ENCODE peak calls at places on chromosomes 13 and 19, in ten cellular contexts. E, Q, G, P, F, J, O, D, L and Y are unnamed samples.

GRCh38 chr13:51726446-51727185 is 77.3 kb downstream of the DHRS12 start:
- DNase-seq in L (no peak), P (no peak), J (no peak), D (no peak), G (no peak), F (no peak), Q (peak), O (no peak), E (no peak), Y (no peak)

GRCh38 chr13:32284927-32285632 is 30.1 kb downstream of the ZAR1L start:
- DNase-seq in J (no peak), F (no peak), O (peak), Q (no peak), P (peak), G (no peak), D (no peak), L (no peak), E (no peak), Y (no peak)

GRCh38 chr19:18809149-18809978 is 18.3 kb upstream of the COMP start:
- DNase-seq in J (peak), D (no peak), P (no peak), G (no peak), F (no peak), O (no peak), Q (peak), E (no peak), L (no peak), Y (no peak)

GRCh38 chr19:54883228-54883627 is 9.2 kb downstream of the FCAR start:
- DNase-seq in Q (no peak), G (no peak), D (no peak), L (no peak), P (no peak), O (no peak), F (no peak), J (no peak), E (no peak), Y (no peak)

GRCh38 chr19:36030264-36031148 is 2.2 kb downstream of the CLIP3 start:
- DNase-seq in F (no peak), J (no peak), Q (no peak), D (no peak), E (no peak), L (no peak), P (no peak), O (no peak), G (no peak), Y (peak)

GRCh38 chr19:51422053-51422448 is 4.6 kb upstream of the SIGLEC10 start:
- DNase-seq in P (peak), O (peak), Q (peak), E (peak), G (peak), J (peak), D (peak), L (peak), F (peak), Y (peak)

GRCh38 chr13:65456150-65456912 is 1773.8 kb downstream of the PCDH9 start:
- DNase-seq in G (no peak), O (no peak), J (no peak), E (no peak), Q (no peak), F (no peak), P (no peak), D (no peak), L (no peak), Y (no peak)

GRCh38 chr19:55494172-55494761 is 6.0 kb downstream of the SSC5D start:
- DNase-seq in G (no peak), F (no peak), L (no peak), J (no peak), E (no peak), D (no peak), P (no peak), Q (no peak), O (peak), Y (no peak)

GRCh38 chr13:46615888-46616531 is 63.0 kb downstream of the LRCH1 start:
- DNase-seq in J (no peak), Q (no peak), D (no peak), E (no peak), L (no peak), O (no peak), G (no peak), F (no peak), P (no peak), Y (no peak)

GRCh38 chr19:31451686-31452325 is 102.6 kb upstream of the TSHZ3 start:
- DNase-seq in J (no peak), P (no peak), Q (no peak), D (no peak), G (no peak), F (no peak), E (no peak), L (no peak), O (no peak), Y (no peak)

GRCh38 chr13:67736646-67737420 is 506.7 kb upstream of the PCDH9 start:
- DNase-seq in P (peak), L (no peak), Q (peak), J (no peak), O (no peak), G (no peak), F (peak), E (no peak), D (no peak), Y (peak)

GRCh38 chr19:11414544-11414943 is 4.6 kb downstream of the RGL3 start:
- DNase-seq in G (no peak), L (no peak), E (no peak), D (no peak), F (no peak), Q (no peak), J (no peak), O (no peak), P (no peak), Y (no peak)

GRCh38 chr13:99196466-99197256 is 4.0 kb upstream of the UBAC2 start:
- DNase-seq in G (no peak), P (no peak), O (no peak), L (peak), F (no peak), J (no peak), D (no peak), E (no peak), Q (no peak), Y (no peak)

GRCh38 chr19:13013649-13014048 is 18.4 kb downstream of the NFIX start:
- DNase-seq in L (no peak), P (no peak), E (no peak), O (no peak), D (no peak), J (no peak), Q (no peak), F (no peak), G (no peak), Y (no peak)

GRCh38 chr19:14090509-14091085 is at the start of gene SAMD1:
- DNase-seq in P (peak), Q (peak), J (peak), D (peak), O (peak), E (peak), L (peak), G (peak), F (no peak), Y (peak)

GRCh38 chr13:78700121-78700910 is 41.4 kb upstream of the OBI1 start:
- DNase-seq in L (no peak), P (no peak), J (no peak), D (no peak), F (no peak), G (no peak), E (no peak), Q (no peak), O (no peak), Y (peak)

GRCh38 chr13:30804474-30804873 is 69.1 kb downstream of the ALOX5AP start:
- DNase-seq in P (no peak), L (no peak), E (no peak), G (no peak), J (no peak), F (no peak), Q (no peak), O (no peak), D (no peak), Y (peak)

GRCh38 chr13:100394005-100394695 is 194.4 kb downstream of the GGACT start:
- DNase-seq in G (no peak), D (no peak), E (no peak), O (peak), J (no peak), Q (peak), P (no peak), L (peak), F (no peak), Y (peak)

GRCh38 chr19:12090807-12091206 is 26.3 kb downstream of the ZNF844 start:
- DNase-seq in J (no peak), L (peak), G (peak), E (peak), Q (peak), P (peak), F (no peak), D (peak), O (peak), Y (peak)

GRCh38 chr19:15166700-15167099 is 34.1 kb downstream of the NOTCH3 start:
- DNase-seq in F (no peak), D (no peak), L (no peak), E (no peak), G (no peak), Q (no peak), P (no peak), O (no peak), J (no peak), Y (no peak)

GRCh38 chr19:53912653-53913052 is 3.6 kb downstream of the CACNG7 start:
- DNase-seq in F (no peak), Q (no peak), J (no peak), O (no peak), E (no peak), G (no peak), P (peak), L (no peak), D (no peak), Y (peak)

GRCh38 chr19:11881151-11881800 is 6.3 kb upstream of the ZNF69 start:
- DNase-seq in Q (no peak), O (peak), J (no peak), G (peak), L (peak), F (peak), P (peak), D (peak), E (peak), Y (peak)

GRCh38 chr19:33235269-33235995 is 9.8 kb upstream of the SLC7A10 start:
- DNase-seq in D (peak), G (peak), L (peak), Q (peak), P (peak), F (peak), E (peak), O (peak), J (peak), Y (peak)

GRCh38 chr19:37304190-37304883 is 66.6 kb upstream of the ZNF527 start:
- DNase-seq in L (no peak), G (peak), P (peak), D (no peak), F (no peak), Q (no peak), E (no peak), J (no peak), O (peak), Y (peak)

GRCh38 chr19:37691881-37692504 is 27.6 kb downstream of the ZNF607 start:
- DNase-seq in G (peak), L (peak), D (peak), E (peak), Q (peak), J (peak), F (peak), O (peak), P (peak), Y (peak)

GRCh38 chr19:12117203-12117970 is 22.8 kb downstream of the ZNF20 start:
- DNase-seq in Q (no peak), L (no peak), F (no peak), P (no peak), O (no peak), E (no peak), G (no peak), D (no peak), J (no peak), Y (no peak)

GRCh38 chr19:37329686-37330085 is 41.2 kb upstream of the ZNF527 start:
- DNase-seq in Q (no peak), F (no peak), J (no peak), L (no peak), P (peak), G (no peak), O (no peak), E (no peak), D (no peak), Y (peak)

GRCh38 chr13:77397636-77398035 is 70.7 kb upstream of the MYCBP2 start:
- DNase-seq in O (no peak), P (no peak), F (no peak), J (no peak), E (no peak), L (no peak), Q (no peak), D (no peak), G (no peak), Y (no peak)

GRCh38 chr13:113356594-113356993 is 7.3 kb downstream of the GRTP1 start:
- DNase-seq in J (no peak), D (no peak), P (no peak), Q (no peak), G (no peak), F (no peak), L (no peak), O (no peak), E (no peak), Y (no peak)

GRCh38 chr13:93963266-93964131 is 516.0 kb downstream of the DCT start:
- DNase-seq in F (no peak), G (no peak), L (no peak), D (no peak), P (no peak), J (no peak), Q (no peak), E (no peak), O (no peak), Y (no peak)

GRCh38 chr13:40660270-40660669 is 6.2 kb downstream of the FOXO1 start:
- DNase-seq in Q (no peak), E (no peak), D (no peak), P (no peak), L (no peak), O (no peak), J (no peak), F (no peak), G (no peak), Y (no peak)

GRCh38 chr13:26425439-26426358 is 131.8 kb upstream of the WASF3 start:
- DNase-seq in Q (peak), E (no peak), O (peak), P (no peak), J (no peak), F (no peak), G (no peak), L (no peak), D (no peak), Y (no peak)

GRCh38 chr13:108961542-108962125 is 332.2 kb downstream of the MYO16 start:
- DNase-seq in Q (no peak), F (no peak), P (peak), J (no peak), D (no peak), L (peak), O (no peak), E (no peak), G (no peak), Y (peak)

GRCh38 chr13:79589605-79590511 is 108.9 kb downstream of the NDFIP2 start:
- DNase-seq in L (no peak), O (no peak), Q (no peak), G (no peak), P (no peak), F (no peak), E (no peak), J (no peak), D (no peak), Y (no peak)

GRCh38 chr13:43905435-43906031 is 25.8 kb downstream of the LACC1 start:
- DNase-seq in G (no peak), L (peak), D (no peak), Q (peak), E (no peak), F (no peak), O (peak), P (peak), J (no peak), Y (peak)

GRCh38 chr13:113855012-113855921 is 8.6 kb downstream of the GAS6 start:
- DNase-seq in J (no peak), L (no peak), P (no peak), D (no peak), G (peak), E (no peak), F (no peak), O (peak), Q (no peak), Y (no peak)

GRCh38 chr13:113275387-113275786 is 21.7 kb upstream of the LAMP1 start:
- DNase-seq in E (peak), L (peak), J (no peak), P (peak), D (no peak), Q (peak), O (no peak), F (no peak), G (no peak), Y (peak)

GRCh38 chr19:4144666-4145261 is 8.7 kb upstream of the CREB3L3 start:
- DNase-seq in L (no peak), Q (no peak), O (no peak), J (no peak), F (no peak), E (no peak), D (no peak), G (no peak), P (no peak), Y (peak)

GRCh38 chr19:4140237-4140711 is 13.2 kb upstream of the CREB3L3 start:
- DNase-seq in E (no peak), Q (peak), P (peak), G (peak), O (no peak), L (peak), J (no peak), F (peak), D (no peak), Y (peak)

GRCh38 chr19:4136680-4137088 is 12.8 kb upstream of the MAP2K2 start:
- DNase-seq in F (no peak), P (no peak), D (no peak), Q (no peak), L (no peak), G (no peak), J (no peak), O (no peak), E (no peak), Y (no peak)

GRCh38 chr19:4138445-4138844 is 14.5 kb upstream of the MAP2K2 start:
- DNase-seq in G (no peak), J (no peak), L (no peak), O (no peak), E (no peak), D (no peak), P (no peak), F (no peak), Q (no peak), Y (no peak)

DNA sequence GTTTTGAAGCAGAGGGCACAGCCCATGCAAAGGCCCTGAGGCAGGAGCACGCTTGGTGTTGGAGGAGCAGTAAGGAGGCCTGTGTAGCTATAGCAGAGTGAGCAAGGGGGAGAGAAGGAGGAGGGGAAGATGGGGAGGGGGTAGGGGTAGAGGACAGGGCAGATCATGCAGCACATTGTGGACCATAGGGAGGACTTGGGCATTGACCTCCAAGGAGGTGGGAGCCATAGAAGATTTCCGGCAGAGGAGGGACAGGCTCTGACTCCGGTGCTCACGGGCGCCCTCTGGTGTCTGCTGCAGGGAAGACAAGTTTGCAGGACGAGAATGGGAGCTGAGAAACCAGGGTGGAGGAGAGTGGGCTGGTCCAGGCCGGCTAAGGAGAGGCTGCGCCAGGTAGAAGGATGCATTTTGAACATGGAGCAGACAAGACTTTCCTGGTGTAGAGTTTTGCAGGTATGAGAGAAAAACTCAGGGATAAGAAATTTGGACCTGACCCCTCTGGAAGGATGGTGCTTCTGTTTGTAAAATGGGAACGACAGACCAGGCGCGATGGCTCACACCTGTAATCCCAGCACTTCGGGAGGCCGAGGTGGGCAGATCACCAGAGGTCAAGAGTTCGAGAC is 13.7 kb upstream of the CREB3L3 start:
- DNase-seq in G (peak), P (peak), E (peak), L (peak), F (peak), Q (no peak), O (peak), D (peak), J (peak), Y (peak)
- H3K27ac ChIP-seq in G (no peak), P (no peak), E (no peak), L (no peak), F (no peak), Q (no peak), O (no peak), D (no peak), J (no peak), Y (no peak)

GRCh38 chr19:17109300-17109699 is 33.7 kb downstream of the MYO9B start:
- DNase-seq in L (no peak), E (no peak), G (no peak), F (no peak), J (no peak), P (no peak), D (no peak), O (no peak), Q (no peak), Y (no peak)

GRCh38 chr19:17111766-17112165 is 36.2 kb downstream of the MYO9B start:
- DNase-seq in F (no peak), P (no peak), L (no peak), O (no peak), E (no peak), G (no peak), J (no peak), Q (no peak), D (no peak), Y (no peak)

GRCh38 chr19:17112271-17112670 is 36.7 kb downstream of the MYO9B start:
- DNase-seq in P (no peak), G (no peak), D (no peak), E (no peak), Q (no peak), O (no peak), J (no peak), L (no peak), F (no peak), Y (no peak)

GRCh38 chr19:17109962-17110598 is 34.5 kb downstream of the MYO9B start:
- DNase-seq in J (peak), F (no peak), Q (no peak), L (no peak), G (peak), P (no peak), O (peak), D (peak), E (no peak), Y (no peak)

DNA sequence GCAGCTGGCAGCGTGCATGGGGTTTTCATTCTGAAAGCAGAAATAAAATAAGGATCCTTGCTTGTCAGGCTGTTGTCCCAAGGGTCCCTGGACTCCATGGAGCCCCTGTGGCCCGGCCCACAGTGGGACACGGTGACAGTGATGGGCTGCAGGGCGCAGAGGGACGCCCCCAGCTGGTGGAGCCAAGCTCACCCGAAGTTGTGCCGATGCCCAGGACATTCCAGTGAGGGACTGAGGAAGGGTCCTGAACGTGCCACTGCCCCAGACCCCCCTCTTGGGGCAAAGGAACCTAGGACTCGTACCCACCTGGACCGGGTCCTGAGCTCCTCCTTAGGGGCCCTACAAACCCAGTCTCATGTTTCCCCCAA is 35.0 kb downstream of the MYO9B start:
- DNase-seq in P (no peak), G (no peak), Q (no peak), D (no peak), E (no peak), F (no peak), L (no peak), J (no peak), O (no peak), Y (no peak)
- H3K27ac ChIP-seq in P (no peak), G (peak), Q (no peak), D (peak), E (peak), F (no peak), L (no peak), J (no peak), O (peak), Y (no peak)

GRCh38 chr19:5893907-5894703 is 9.5 kb downstream of the NDUFA11 start:
- DNase-seq in Q (no peak), F (no peak), G (peak), E (no peak), O (peak), D (no peak), J (no peak), P (no peak), L (no peak), Y (peak)
- H3K27ac ChIP-seq in Q (no peak), F (no peak), G (no peak), E (no peak), O (peak), D (no peak), J (no peak), P (no peak), L (no peak), Y (peak)

GRCh38 chr19:49801966-49802661 is 11.0 kb downstream of the FUZ start:
- DNase-seq in D (no peak), Q (peak), E (no peak), P (peak), L (no peak), G (no peak), O (peak), F (no peak), J (peak), Y (peak)
- H3K27ac ChIP-seq in D (no peak), Q (no peak), E (no peak), P (peak), L (no peak), G (no peak), O (peak), F (no peak), J (peak), Y (peak)